ENCODE peak calls at places on chromosomes 2 and 18, in nine cellular contexts. W, S, D, X, A, M, J, Q and P are unnamed samples.

GRCh38 chr18:33440011-33440383 is 524 bp downstream of the CCDC178 start:
- DNase-seq in W (peak), S (peak), D (peak), X (peak), A (peak), M (peak), J (peak), Q (peak), P (peak)

GRCh38 chr2:205660521-205661124 is 21.7 kb upstream of the NRP2 start:
- DNase-seq in W (peak), S (no peak), D (peak), X (no peak), A (peak), M (peak), J (no peak), Q (peak), P (no peak)

GRCh38 chr18:32373995-32374394 is 96.7 kb downstream of the GAREM1 start:
- DNase-seq in W (no peak), S (peak), D (peak), X (no peak), A (peak), M (peak), J (no peak), Q (peak), P (no peak)

GRCh38 chr2:194962254-194962653 is 694.8 kb upstream of the SLC39A10 start:
- DNase-seq in W (no peak), S (no peak), D (no peak), X (no peak), A (no peak), M (no peak), J (no peak), Q (no peak), P (no peak)

GRCh38 chr2:165953306-165953654 is 296 bp downstream of the TTC21B start:
- DNase-seq in W (no peak), S (no peak), D (no peak), X (no peak), A (no peak), M (no peak), J (no peak), Q (no peak), P (no peak)

GRCh38 chr18:27581261-27581904 is 396.3 kb upstream of the CHST9 start:
- DNase-seq in W (no peak), S (no peak), D (no peak), X (no peak), A (no peak), M (no peak), J (no peak), Q (peak), P (no peak)

GRCh38 chr2:57330447-57330846 is 716.2 kb upstream of the VRK2 start:
- DNase-seq in W (peak), S (no peak), D (no peak), X (no peak), A (no peak), M (no peak), J (no peak), Q (no peak), P (no peak)

GRCh38 chr2:222296311-222296736 is 2.5 kb downstream of the PAX3 start:
- DNase-seq in W (no peak), S (no peak), D (peak), X (no peak), A (no peak), M (no peak), J (no peak), Q (no peak), P (no peak)

GRCh38 chr2:10221443-10221842 is 81.3 kb upstream of the HPCAL1 start:
- DNase-seq in W (no peak), S (no peak), D (no peak), X (no peak), A (no peak), M (no peak), J (no peak), Q (no peak), P (no peak)

GRCh38 chr2:209331291-209331844 is 92.5 kb upstream of the MAP2 start:
- DNase-seq in W (no peak), S (no peak), D (peak), X (no peak), A (peak), M (peak), J (no peak), Q (peak), P (no peak)

GRCh38 chr2:157722580-157723234 is 94.0 kb upstream of the ACVR1C start:
- DNase-seq in W (no peak), S (no peak), D (peak), X (no peak), A (no peak), M (peak), J (no peak), Q (peak), P (no peak)

GRCh38 chr2:75465317-75465998 is 95.3 kb downstream of the EVA1A start:
- DNase-seq in W (no peak), S (no peak), D (peak), X (no peak), A (peak), M (peak), J (peak), Q (peak), P (no peak)

GRCh38 chr2:158142568-158143332 is 41.1 kb downstream of the UPP2 start:
- DNase-seq in W (no peak), S (no peak), D (no peak), X (no peak), A (no peak), M (no peak), J (no peak), Q (peak), P (no peak)

GRCh38 chr2:42974697-42975357 is 182.4 kb upstream of the HAAO start:
- DNase-seq in W (no peak), S (peak), D (peak), X (peak), A (peak), M (peak), J (peak), Q (peak), P (peak)

GRCh38 chr2:42268528-42269151 is 92.4 kb downstream of the COX7A2L start:
- DNase-seq in W (no peak), S (no peak), D (no peak), X (no peak), A (no peak), M (peak), J (no peak), Q (no peak), P (no peak)

GRCh38 chr18:35526476-35527120 is 28.8 kb upstream of the INO80C start:
- DNase-seq in W (no peak), S (no peak), D (peak), X (no peak), A (peak), M (no peak), J (no peak), Q (peak), P (no peak)

GRCh38 chr2:10993001-10993481 is 81.3 kb downstream of the KCNF1 start:
- DNase-seq in W (no peak), S (no peak), D (peak), X (no peak), A (no peak), M (peak), J (no peak), Q (no peak), P (no peak)

GRCh38 chr2:11203480-11203879 is 48.2 kb downstream of the SLC66A3 start:
- DNase-seq in W (no peak), S (no peak), D (peak), X (no peak), A (no peak), M (peak), J (no peak), Q (peak), P (no peak)

GRCh38 chr2:204012081-204012653 is 75.6 kb downstream of the ICOS start:
- DNase-seq in W (no peak), S (peak), D (peak), X (no peak), A (peak), M (no peak), J (no peak), Q (no peak), P (no peak)

GRCh38 chr2:147451902-147452515 is 392.8 kb upstream of the ACVR2A start:
- DNase-seq in W (no peak), S (no peak), D (no peak), X (no peak), A (no peak), M (no peak), J (no peak), Q (no peak), P (no peak)

GRCh38 chr2:237160271-237160934 is 74.7 kb downstream of the COPS8 start:
- DNase-seq in W (no peak), S (no peak), D (no peak), X (no peak), A (no peak), M (no peak), J (no peak), Q (no peak), P (no peak)

GRCh38 chr2:76080154-76080553 is 369.4 kb upstream of the GCFC2 start:
- DNase-seq in W (no peak), S (no peak), D (no peak), X (no peak), A (no peak), M (no peak), J (no peak), Q (no peak), P (no peak)

GRCh38 chr2:197851451-197851850 is 47.1 kb downstream of the PLCL1 start:
- DNase-seq in W (no peak), S (no peak), D (no peak), X (no peak), A (no peak), M (peak), J (no peak), Q (no peak), P (no peak)
- TF ChIP-seq CTCF in W (peak), S (no peak), D (peak), X (no peak), A (peak), M (peak), J (no peak), Q (peak), P (no peak)

DNA sequence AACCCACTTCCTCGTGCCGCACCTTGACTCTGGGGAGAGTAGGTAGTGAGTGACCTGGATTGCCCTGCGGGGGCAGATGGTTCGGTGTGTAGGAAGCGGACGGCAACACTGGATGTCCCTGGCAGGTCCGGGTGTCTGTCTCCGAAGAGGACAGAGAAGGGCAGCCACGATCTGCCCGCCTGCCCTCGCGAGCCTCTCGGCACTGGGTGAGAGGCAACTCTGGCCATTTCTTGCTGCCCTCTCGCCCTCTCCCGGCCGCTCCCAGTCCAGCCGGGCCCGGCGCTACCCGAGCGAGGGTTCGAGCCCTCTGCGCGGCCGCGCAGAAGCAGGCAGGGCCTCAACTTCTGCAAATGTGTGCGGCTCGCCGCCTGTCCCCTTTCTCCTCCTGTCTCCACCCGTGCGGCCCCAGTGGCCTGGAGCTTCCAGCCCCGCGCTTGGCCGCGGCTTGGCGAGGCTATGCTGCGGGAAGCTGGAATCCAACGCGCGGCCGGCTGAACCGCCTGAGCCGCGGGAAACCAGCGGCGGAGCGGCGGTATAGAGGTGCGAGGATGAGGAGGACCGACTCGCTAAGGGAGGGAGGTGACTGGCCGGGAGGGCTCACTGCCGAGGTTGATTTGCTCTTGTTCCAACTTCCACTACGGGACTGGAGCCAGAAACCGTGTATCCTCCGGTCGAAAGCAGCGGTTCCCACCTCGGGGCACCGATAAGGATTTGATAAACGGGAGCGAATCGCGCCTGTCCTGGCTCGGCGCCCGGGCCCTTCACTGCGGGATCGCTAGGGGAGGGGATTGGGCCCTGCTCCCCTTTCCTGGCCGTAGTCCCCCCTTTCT is 1.5 kb downstream of the EPAS1 start:
- DNase-seq in W (no peak), S (peak), D (peak), X (no peak), A (peak), M (peak), J (peak), Q (peak), P (peak)
- TF ChIP-seq CTCF in W (peak), S (no peak), D (peak), X (peak), A (peak), M (peak), J (peak), Q (peak), P (peak)

GRCh38 chr18:4017479-4017878 is 437.6 kb downstream of the DLGAP1 start:
- DNase-seq in W (no peak), S (no peak), D (peak), X (no peak), A (no peak), M (peak), J (peak), Q (peak), P (no peak)
- TF ChIP-seq CTCF in W (no peak), S (no peak), D (peak), X (peak), A (no peak), M (no peak), J (peak), Q (no peak), P (peak)

GRCh38 chr18:64668563-64668962 is 519.7 kb upstream of the LINC00305 start:
- DNase-seq in W (no peak), S (no peak), D (no peak), X (no peak), A (no peak), M (no peak), J (no peak), Q (no peak), P (no peak)
- TF ChIP-seq CTCF in W (no peak), S (no peak), D (no peak), X (no peak), A (no peak), M (no peak), J (no peak), Q (no peak), P (no peak)

GRCh38 chr2:13581471-13581870 is 864.7 kb downstream of the TRIB2 start:
- DNase-seq in W (no peak), S (no peak), D (no peak), X (no peak), A (no peak), M (no peak), J (peak), Q (no peak), P (no peak)
- TF ChIP-seq CTCF in W (no peak), S (no peak), D (no peak), X (peak), A (no peak), M (no peak), J (no peak), Q (no peak), P (no peak)

GRCh38 chr18:6750411-6750810 is 20.9 kb downstream of the ARHGAP28 start:
- DNase-seq in W (no peak), S (no peak), D (no peak), X (no peak), A (no peak), M (no peak), J (no peak), Q (no peak), P (no peak)
- TF ChIP-seq CTCF in W (no peak), S (no peak), D (no peak), X (no peak), A (no peak), M (no peak), J (no peak), Q (no peak), P (no peak)

DNA sequence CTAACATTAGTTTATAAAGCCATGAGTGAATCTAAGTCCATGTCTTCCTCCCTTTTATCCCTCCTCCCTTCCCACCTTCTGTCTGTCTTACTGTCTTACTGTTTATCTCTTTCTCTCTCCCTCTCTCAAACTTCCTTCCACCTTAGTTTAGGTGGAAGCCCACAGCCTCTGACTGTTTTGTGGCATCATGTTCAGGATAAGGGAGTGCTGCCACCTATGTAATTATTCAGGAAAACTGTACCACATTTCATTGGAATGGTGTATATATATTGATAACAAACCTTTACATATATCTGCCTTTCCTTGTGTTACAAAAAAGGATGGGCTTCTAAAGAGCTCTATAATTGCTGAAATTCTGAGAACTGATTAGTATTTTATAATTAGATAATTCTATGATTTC is 48.7 kb downstream of the NETO1 start:
- DNase-seq in W (no peak), S (no peak), D (no peak), X (no peak), A (no peak), M (no peak), J (no peak), Q (no peak), P (no peak)
- TF ChIP-seq CTCF in W (no peak), S (no peak), D (no peak), X (no peak), A (no peak), M (no peak), J (no peak), Q (no peak), P (no peak)